ENCODE peak calls at places on chromosomes 2 and 18, in six cellular contexts. One of them, this sample, is unnamed.

GRCh38 chr18:35159782-35160181 is 81.1 kb upstream of the ZNF397 start:
- DNase-seq in GM12878: no peak
- DNase-seq in HCT116: no peak
- DNase-seq in K562: no peak
- DNase-seq in SK-N-SH: no peak
- DNase-seq in HepG2: no peak
- DNase-seq in this sample: no peak

GRCh38 chr18:13530215-13530878 is 196.0 kb downstream of the FAM210A start:
- DNase-seq in GM12878: no peak
- DNase-seq in HCT116: no peak
- DNase-seq in K562: no peak
- DNase-seq in SK-N-SH: no peak
- DNase-seq in HepG2: no peak
- DNase-seq in this sample: no peak

GRCh38 chr2:127811397-127811860 is 458 bp upstream of the WDR33 start:
- DNase-seq in GM12878: no peak
- DNase-seq in HCT116: no peak
- DNase-seq in K562: peak
- DNase-seq in SK-N-SH: no peak
- DNase-seq in HepG2: no peak
- DNase-seq in this sample: no peak

GRCh38 chr18:34918856-34919255 is 122.4 kb upstream of the MAPRE2 start:
- DNase-seq in GM12878: no peak
- DNase-seq in HCT116: no peak
- DNase-seq in K562: no peak
- DNase-seq in SK-N-SH: no peak
- DNase-seq in HepG2: peak
- DNase-seq in this sample: no peak

GRCh38 chr2:70104231-70105111 is 17.2 kb downstream of the PCBP1 start:
- DNase-seq in GM12878: no peak
- DNase-seq in HCT116: no peak
- DNase-seq in K562: peak
- DNase-seq in SK-N-SH: peak
- DNase-seq in HepG2: peak
- DNase-seq in this sample: no peak

GRCh38 chr18:45412577-45412976 is 202.7 kb upstream of the SLC14A2 start:
- DNase-seq in GM12878: peak
- DNase-seq in HCT116: no peak
- DNase-seq in K562: no peak
- DNase-seq in SK-N-SH: no peak
- DNase-seq in HepG2: no peak
- DNase-seq in this sample: no peak

GRCh38 chr2:62340981-62341624 is 145.2 kb downstream of the B3GNT2 start:
- DNase-seq in GM12878: peak
- DNase-seq in HCT116: no peak
- DNase-seq in K562: peak
- DNase-seq in SK-N-SH: peak
- DNase-seq in HepG2: no peak
- DNase-seq in this sample: no peak

GRCh38 chr2:8575011-8575750 is 106.7 kb upstream of the ID2 start:
- DNase-seq in GM12878: no peak
- DNase-seq in HCT116: no peak
- DNase-seq in K562: no peak
- DNase-seq in SK-N-SH: peak
- DNase-seq in HepG2: peak
- DNase-seq in this sample: no peak

GRCh38 chr2:148888003-148888501 is 13.0 kb downstream of the KIF5C start:
- DNase-seq in GM12878: no peak
- DNase-seq in HCT116: no peak
- DNase-seq in K562: no peak
- DNase-seq in SK-N-SH: peak
- DNase-seq in HepG2: no peak
- DNase-seq in this sample: no peak
- TF ChIP-seq JUND in GM12878: no peak
- TF ChIP-seq JUND in HCT116: no peak
- TF ChIP-seq JUND in K562: no peak
- TF ChIP-seq JUND in SK-N-SH: no peak
- TF ChIP-seq JUND in HepG2: no peak
- TF ChIP-seq JUND in this sample: no peak

DNA sequence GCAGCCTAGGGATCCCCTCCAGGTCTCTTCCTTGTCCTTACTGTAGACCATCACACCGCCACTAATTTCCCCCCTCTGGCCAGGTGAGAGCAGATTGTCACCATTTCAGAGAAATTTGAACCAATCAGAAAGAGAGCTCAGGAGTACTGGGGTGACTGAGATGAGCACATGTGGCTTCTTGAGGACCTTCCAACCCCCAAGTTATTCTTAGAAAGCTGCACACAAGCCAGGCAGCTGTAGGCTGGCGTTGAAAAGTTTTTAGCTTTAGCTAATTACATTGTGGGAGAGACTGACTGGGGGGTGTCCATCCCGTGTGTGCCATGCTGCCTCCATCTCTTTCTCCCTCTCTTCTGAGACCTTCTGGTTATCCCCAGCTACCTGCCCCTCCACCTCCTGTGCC is 154.0 kb downstream of the AGAP1 start:
- DNase-seq in GM12878: no peak
- DNase-seq in HCT116: no peak
- DNase-seq in K562: no peak
- DNase-seq in SK-N-SH: no peak
- DNase-seq in HepG2: no peak
- DNase-seq in this sample: no peak
- TF ChIP-seq JUND in GM12878: no peak
- TF ChIP-seq JUND in HCT116: no peak
- TF ChIP-seq JUND in K562: no peak
- TF ChIP-seq JUND in SK-N-SH: no peak
- TF ChIP-seq JUND in HepG2: no peak
- TF ChIP-seq JUND in this sample: no peak

GRCh38 chr2:46164581-46165301 is 132.5 kb upstream of the EPAS1 start:
- DNase-seq in GM12878: no peak
- DNase-seq in HCT116: no peak
- DNase-seq in K562: no peak
- DNase-seq in SK-N-SH: no peak
- DNase-seq in HepG2: no peak
- DNase-seq in this sample: no peak
- TF ChIP-seq JUND in GM12878: no peak
- TF ChIP-seq JUND in HCT116: no peak
- TF ChIP-seq JUND in K562: no peak
- TF ChIP-seq JUND in SK-N-SH: peak
- TF ChIP-seq JUND in HepG2: no peak
- TF ChIP-seq JUND in this sample: no peak

DNA sequence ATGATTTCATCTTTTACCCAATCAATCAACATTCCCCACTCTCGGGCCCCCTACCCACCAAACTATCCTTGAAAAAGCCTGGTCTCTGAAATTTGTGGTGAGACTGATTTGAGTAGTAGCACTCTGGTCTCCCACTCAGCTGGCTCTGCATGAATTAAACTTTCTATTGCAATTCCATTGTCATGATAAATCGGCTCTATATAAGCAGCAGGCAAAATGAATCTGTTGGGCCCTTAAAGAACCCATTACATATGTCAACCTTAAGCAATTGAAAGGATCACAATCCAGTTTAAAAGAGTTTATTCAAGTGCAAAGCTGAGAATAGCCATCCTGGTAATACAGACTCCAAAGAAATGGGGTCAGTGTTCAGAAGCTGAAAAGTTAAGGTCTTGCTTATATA is 68.2 kb downstream of the NEURL3 start:
- DNase-seq in GM12878: no peak
- DNase-seq in HCT116: no peak
- DNase-seq in K562: no peak
- DNase-seq in SK-N-SH: no peak
- DNase-seq in HepG2: no peak
- DNase-seq in this sample: no peak
- TF ChIP-seq JUND in GM12878: no peak
- TF ChIP-seq JUND in HCT116: no peak
- TF ChIP-seq JUND in K562: no peak
- TF ChIP-seq JUND in SK-N-SH: no peak
- TF ChIP-seq JUND in HepG2: no peak
- TF ChIP-seq JUND in this sample: no peak